ENCODE peak calls at places on chromosomes 6 and 20, in seven cellular contexts. Y is ovary, Z is esophagus muscularis mucosa, C is neural progenitor cell, K is SK-N-SH, L is ascending aorta, Q is HCT116. B is an unnamed sample. For H3K27me3, the result is how much of the 10 kb centered on the place peaks cover.

GRCh38 chr6:115091461-115091860 is 748.6 kb upstream of the HS3ST5 start:
- DNase-seq in K (no peak), Q (no peak), L (no peak), C (no peak), Y (no peak), Z (no peak), B (no peak)

GRCh38 chr6:143974089-143974488 is 34.0 kb downstream of the PLAGL1 start:
- DNase-seq in Q (no peak), C (no peak), Z (no peak), K (no peak), L (no peak), Y (no peak), B (no peak)

GRCh38 chr6:123812621-123813020 is 9.0 kb downstream of the NKAIN2 start:
- DNase-seq in Q (no peak), C (no peak), K (no peak), L (no peak), Z (no peak), Y (no peak), B (no peak)

GRCh38 chr6:12760911-12761310 is 44.3 kb downstream of the PHACTR1 start:
- DNase-seq in L (no peak), K (no peak), Z (no peak), C (no peak), Y (no peak), Q (no peak), B (no peak)

GRCh38 chr6:5119090-5119951 is 34.2 kb downstream of the PPP1R3G start:
- DNase-seq in Z (no peak), L (no peak), K (no peak), Y (no peak), C (no peak), Q (no peak), B (no peak)

GRCh38 chr6:109491207-109491938 is 8.4 kb upstream of the ZBTB24 start:
- DNase-seq in L (no peak), Q (no peak), K (no peak), Z (no peak), C (no peak), Y (no peak), B (no peak)

GRCh38 chr6:170147832-170148708 is 142.8 kb downstream of the DLL1 start:
- DNase-seq in C (peak), L (no peak), K (no peak), Y (no peak), Q (no peak), Z (no peak), B (no peak)

GRCh38 chr6:42928748-42929087 is 562 bp upstream of the CNPY3 start:
- DNase-seq in Q (no peak), K (no peak), C (no peak), L (no peak), Z (no peak), Y (no peak), B (no peak)

GRCh38 chr6:53484409-53485280 is 60.3 kb downstream of the GCLC start:
- DNase-seq in K (peak), C (peak), Z (no peak), L (peak), Y (peak), Q (peak), B (peak)

GRCh38 chr6:111530777-111531176 is 47.8 kb upstream of the REV3L start:
- DNase-seq in K (no peak), Z (no peak), L (no peak), Y (no peak), Q (no peak), C (peak), B (no peak)

GRCh38 chr6:147207351-147207750 is 3.1 kb downstream of the STXBP5 start:
- DNase-seq in Y (no peak), C (no peak), Z (no peak), K (no peak), Q (no peak), L (no peak), B (no peak)

GRCh38 chr6:106381871-106382270 is 21.4 kb downstream of the CRYBG1 start:
- DNase-seq in C (no peak), Y (no peak), K (no peak), Z (no peak), Q (no peak), L (no peak), B (peak)

GRCh38 chr20:19727251-19727847 is 30.7 kb upstream of the RIN2 start:
- DNase-seq in C (no peak), Z (no peak), Q (no peak), L (no peak), Y (no peak), K (no peak), B (no peak)

GRCh38 chr6:43221774-43222101 is 7.5 kb downstream of the DNPH1 start:
- DNase-seq in C (no peak), Y (no peak), Z (no peak), K (no peak), L (no peak), Q (no peak), B (no peak)

GRCh38 chr6:155481215-155481614 is 25.6 kb upstream of the NOX3 start:
- DNase-seq in Y (no peak), L (no peak), C (no peak), K (no peak), Z (no peak), Q (no peak), B (no peak)

GRCh38 chr6:45115696-45116095 is 212.4 kb upstream of the RUNX2 start:
- DNase-seq in Q (no peak), K (no peak), Y (no peak), L (no peak), Z (no peak), C (no peak), B (no peak)

GRCh38 chr20:44938637-44939036 is 21.6 kb downstream of the TOMM34 start:
- DNase-seq in K (no peak), Q (no peak), Y (no peak), L (no peak), Z (no peak), C (no peak), B (no peak)

GRCh38 chr6:20092071-20092566 is 120.2 kb downstream of the MBOAT1 start:
- DNase-seq in Q (peak), C (peak), Z (no peak), Y (no peak), L (no peak), K (peak), B (peak)

GRCh38 chr20:34045294-34045693 is 51.6 kb downstream of the RALY start:
- DNase-seq in K (peak), Q (no peak), Y (no peak), L (no peak), Z (no peak), C (no peak), B (no peak)

GRCh38 chr6:26088344-26088743 is 1.1 kb downstream of the HFE start:
- DNase-seq in C (no peak), Y (no peak), Q (no peak), L (no peak), Z (no peak), K (no peak), B (no peak)

GRCh38 chr6:81792826-81793225 is 40.3 kb upstream of the TENT5A start:
- DNase-seq in C (no peak), Q (no peak), Y (no peak), Z (no peak), L (no peak), K (no peak), B (no peak)

GRCh38 chr6:74439412-74439811 is 743.4 kb downstream of the CD109 start:
- DNase-seq in K (no peak), L (no peak), Y (no peak), Q (no peak), C (no peak), Z (no peak), B (no peak)

GRCh38 chr6:35599761-35600658 is 87.3 kb upstream of the TULP1 start:
- DNase-seq in L (no peak), Y (no peak), C (no peak), Q (no peak), Z (no peak), K (no peak), B (no peak)

GRCh38 chr6:162058281-162058875 is 669.2 kb downstream of the PRKN start:
- DNase-seq in Z (no peak), L (no peak), Y (no peak), K (no peak), C (no peak), Q (peak), B (no peak)

GRCh38 chr6:169487579-169488205 is 214.1 kb downstream of the WDR27 start:
- DNase-seq in K (no peak), C (no peak), Q (no peak), Y (peak), L (no peak), Z (no peak), B (no peak)

DNA sequence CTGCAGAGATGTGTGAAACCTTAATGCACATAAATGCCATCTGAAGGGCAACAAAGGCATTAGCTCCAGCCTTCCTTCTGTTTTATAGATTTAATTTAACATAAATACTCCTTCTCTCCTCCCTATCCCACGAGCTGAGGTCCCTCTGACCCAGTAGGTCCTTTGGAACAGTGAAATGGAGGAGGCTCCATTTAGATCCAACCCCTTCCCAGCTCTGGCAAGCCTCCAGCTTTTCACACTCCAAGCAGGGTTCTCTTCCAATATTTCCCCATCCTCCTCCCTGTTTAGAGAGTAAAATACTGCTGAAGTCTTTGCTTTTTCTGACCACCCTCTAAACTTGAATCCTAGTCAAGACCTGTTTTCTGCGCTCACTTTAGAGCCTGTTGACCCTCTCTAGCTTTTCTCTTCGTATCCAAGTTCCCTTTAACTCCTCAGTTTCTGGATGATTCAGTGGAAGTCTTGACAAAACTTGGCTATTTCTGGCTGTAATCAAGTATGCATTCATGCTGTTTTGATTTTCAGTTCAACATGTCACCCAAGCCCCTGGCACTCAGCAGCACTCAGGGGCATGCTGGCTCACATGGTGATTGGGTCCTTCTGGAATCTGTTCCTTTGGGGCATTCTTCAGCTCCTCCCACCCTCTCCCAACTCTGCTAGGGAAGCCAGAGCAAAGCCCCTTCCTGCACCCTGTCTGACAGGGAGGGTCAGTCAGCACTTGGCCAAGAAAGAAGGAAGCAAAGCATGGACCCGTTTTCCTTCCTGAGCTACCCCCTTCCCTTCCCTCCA is 6.8 kb downstream of the PLEKHG1 start:
- DNase-seq in Z (no peak), K (no peak), Q (no peak), Y (peak), C (no peak), L (no peak), B (no peak)
- H3K27me3 ChIP-seq in Z (under half), K (under half), Q (under half), Y (under half), C (under half), L (under half), B (under half)

GRCh38 chr20:11907621-11908020 is 10.1 kb upstream of the BTBD3 start:
- DNase-seq in Y (no peak), C (no peak), Z (no peak), L (no peak), Q (no peak), K (no peak), B (no peak)

GRCh38 chr20:11912664-11913415 is 4.9 kb upstream of the BTBD3 start:
- DNase-seq in Q (no peak), C (no peak), Z (no peak), Y (no peak), L (no peak), K (no peak), B (no peak)

GRCh38 chr20:11906626-11907480 is 10.8 kb upstream of the BTBD3 start:
- DNase-seq in Z (no peak), Y (no peak), L (no peak), Q (no peak), C (no peak), K (no peak), B (no peak)

GRCh38 chr20:11917663-11918062 is at the start of gene BTBD3:
- DNase-seq in Y (no peak), Q (no peak), K (peak), Z (no peak), L (peak), C (peak), B (peak)

DNA sequence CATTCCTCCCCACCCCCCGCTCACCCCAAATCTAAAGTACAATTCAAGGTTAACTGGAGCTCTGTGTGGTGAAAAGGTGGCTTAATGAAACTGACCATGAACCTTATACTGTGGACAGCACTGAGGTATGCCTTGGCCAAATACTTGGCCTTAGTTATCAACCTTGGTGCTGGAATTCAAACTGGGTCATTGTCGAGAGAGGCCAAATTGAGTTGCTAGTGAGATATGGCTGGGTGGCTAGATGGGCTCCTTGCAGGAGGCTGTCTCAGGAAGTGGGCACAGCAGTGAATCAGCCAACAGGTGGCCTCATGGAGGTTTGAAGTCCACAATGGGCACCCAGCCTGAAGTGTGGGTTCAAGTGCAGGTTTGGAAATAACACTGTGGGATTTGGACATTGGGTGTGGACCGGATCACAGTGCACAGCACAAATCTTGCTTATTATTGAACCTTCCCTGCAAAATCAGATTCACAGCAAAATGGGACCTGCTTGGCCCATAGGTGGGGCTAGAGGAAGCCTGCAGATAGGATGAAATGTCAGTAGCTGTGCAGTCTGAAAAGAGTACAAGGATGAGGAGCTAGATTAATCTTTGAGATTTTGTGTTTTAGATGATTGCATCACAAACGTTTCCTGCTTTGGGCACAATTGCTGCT is 5.6 kb upstream of the BTBD3 start:
- DNase-seq in Q (no peak), Z (no peak), L (no peak), K (peak), C (peak), Y (no peak), B (peak)
- TF ChIP-seq CTCF in Q (peak), Z (peak), L (no peak), K (peak), C (peak), Y (no peak), B (peak)

DNA sequence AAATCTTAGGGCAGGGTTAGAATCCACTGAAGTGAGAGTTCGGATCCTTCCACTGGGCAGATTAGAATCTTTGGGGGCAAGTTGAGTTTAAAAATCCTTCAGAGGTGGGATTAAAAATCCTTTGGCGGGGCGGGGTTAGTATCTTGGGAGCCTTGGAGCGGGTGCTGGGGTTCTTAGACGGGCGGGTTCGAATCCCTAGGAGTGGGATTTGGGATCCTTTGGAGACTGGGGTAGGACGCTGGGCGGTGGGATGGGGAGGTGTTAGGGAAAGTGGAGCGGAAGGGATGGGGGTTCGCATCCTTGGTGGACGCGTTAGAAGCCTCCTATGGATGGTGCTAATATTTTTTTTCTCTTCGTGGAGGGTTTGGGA is 337 bp upstream of the HCK start:
- DNase-seq in Q (no peak), K (no peak), Y (no peak), L (no peak), C (no peak), Z (no peak), B (no peak)
- H3K27me3 ChIP-seq in Q (under half), K (half or more), Y (under half), L (under half), C (half or more), Z (half or more), B (under half)

GRCh38 chr20:17969276-17969883 is 562 bp downstream of the MGME1 start:
- DNase-seq in L (no peak), Y (no peak), K (peak), Z (no peak), C (peak), Q (no peak), B (peak)
- TF ChIP-seq CTCF in L (no peak), Y (peak), K (no peak), Z (no peak), C (no peak), Q (no peak), B (no peak)

DNA sequence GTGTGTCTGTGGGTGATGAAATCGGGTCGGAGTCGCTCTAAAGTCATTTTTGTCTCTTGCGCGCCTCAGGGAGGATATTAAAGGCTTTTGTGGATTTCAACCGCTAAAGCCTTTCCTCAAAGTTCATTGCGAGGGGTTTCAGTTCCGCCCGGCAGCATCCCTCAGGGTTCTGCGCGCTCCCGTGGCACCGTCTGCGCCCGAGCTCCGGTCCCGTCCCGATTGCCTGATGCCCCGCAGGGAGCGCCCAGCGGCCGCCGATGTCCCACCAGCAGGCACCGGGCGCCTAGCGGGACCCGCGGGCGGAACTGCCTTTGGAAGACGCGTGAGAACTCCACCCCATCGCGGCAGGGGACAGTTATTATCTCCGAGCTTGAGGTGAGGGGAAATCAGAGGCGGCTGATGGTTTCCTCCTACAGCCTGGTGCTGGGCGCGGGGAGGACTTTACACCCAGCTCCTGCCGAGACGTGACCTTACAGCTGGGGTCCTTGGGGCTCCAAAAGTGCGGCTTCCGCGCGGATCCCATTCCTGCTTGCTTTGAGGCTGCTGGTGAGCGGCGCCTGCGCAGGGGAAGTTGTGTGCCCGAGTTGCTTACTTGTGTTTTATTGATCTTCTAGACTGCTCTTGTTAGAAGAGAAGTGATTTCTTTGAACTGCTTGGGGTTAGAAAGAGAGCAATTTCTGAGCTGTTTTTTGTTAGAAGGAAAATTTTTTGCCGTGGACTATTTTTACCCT is 27.1 kb downstream of the ULBP1 start:
- DNase-seq in K (peak), C (peak), Y (no peak), L (no peak), Z (no peak), Q (no peak), B (peak)
- H3K27me3 ChIP-seq in K (half or more), C (half or more), Y (under half), L (under half), Z (half or more), Q (under half), B (half or more)

DNA sequence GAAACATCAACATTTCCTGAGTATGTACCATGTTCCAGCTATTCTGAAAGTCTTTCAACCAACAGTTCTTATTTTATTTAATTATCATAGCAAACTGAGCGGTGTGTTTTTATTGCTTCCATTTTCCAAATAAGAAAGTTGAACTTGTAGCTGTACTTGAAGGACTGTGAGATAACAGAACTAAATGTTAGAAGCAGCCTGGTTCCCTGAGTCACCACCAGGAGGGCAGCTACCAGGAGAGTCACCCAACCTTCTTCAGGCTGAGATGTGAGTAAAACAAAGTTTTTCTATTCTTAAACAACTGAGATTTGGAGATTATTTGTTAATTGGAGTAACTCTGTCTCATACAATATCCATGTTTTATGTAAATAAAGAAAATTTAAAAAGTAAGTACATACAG is 403.4 kb downstream of the PKHD1 start:
- DNase-seq in K (no peak), Y (no peak), C (no peak), L (no peak), Z (no peak), Q (no peak), B (no peak)
- TF ChIP-seq CTCF in K (no peak), Y (no peak), C (peak), L (no peak), Z (no peak), Q (no peak), B (peak)

DNA sequence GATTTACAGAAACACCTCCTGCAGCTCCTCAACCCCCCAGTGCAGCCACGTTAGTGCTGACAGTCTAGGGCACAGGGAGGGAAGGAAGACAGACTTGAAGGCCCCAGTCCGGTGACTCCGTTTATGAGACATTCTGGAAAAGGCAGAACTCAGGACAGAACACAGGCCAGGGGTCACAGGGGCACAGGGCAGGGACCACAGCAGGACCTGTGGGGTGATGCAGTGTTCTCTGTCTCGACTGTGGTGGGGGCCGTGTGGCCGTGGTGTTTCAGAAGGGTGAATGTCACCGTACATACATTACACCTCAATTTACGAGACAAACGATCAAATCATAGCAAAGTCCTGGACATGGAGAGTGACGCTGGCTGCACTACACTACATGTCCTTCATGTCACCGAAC is 11.3 kb downstream of the BHLHE23 start:
- DNase-seq in L (no peak), C (no peak), Z (no peak), Y (no peak), Q (no peak), K (no peak), B (no peak)
- H3K27me3 ChIP-seq in L (under half), C (under half), Z (half or more), Y (under half), Q (under half), K (half or more), B (under half)

GRCh38 chr20:38187512-38187911 is 22.4 kb upstream of the TGM2 start:
- DNase-seq in Z (no peak), Y (no peak), K (no peak), L (peak), C (peak), Q (no peak), B (peak)
- TF ChIP-seq CTCF in Z (no peak), Y (no peak), K (no peak), L (peak), C (no peak), Q (peak), B (peak)

B was measured in WERI-Rb-1.